ENCODE peak calls at places on chromosome 21, in seven cellular contexts. F is small intestine; P is AG08396; Z is naive thymus-derived CD4-positive, alpha-beta T cell; W is hepatocyte; K is CMK; R is fibroblast of the conjunctiva. S is an unnamed sample.
A peak's percentile ranks its signal among the peaks of the same experiment; 100 is the strongest.

GRCh38 chr21:29300547-29301138 is 1.9 kb downstream of the BACH1 start:
- DNase-seq in F (no peak), P (no peak), Z (no peak), W (no peak), K (no peak), R (no peak), S (no peak)

GRCh38 chr21:42009018-42009830 is 936 bp downstream of the ZBTB21 start:
- DNase-seq in F (peak; percentile 43), P (peak; percentile 50), Z (peak; percentile 30), W (peak; percentile 80), K (no peak), R (no peak), S (peak; percentile 75)

GRCh38 chr21:45069085-45069484 is 5.3 kb upstream of the ADARB1 start:
- DNase-seq in F (no peak), P (no peak), Z (no peak), W (no peak), K (no peak), R (no peak), S (no peak)

GRCh38 chr21:42537106-42537742 is 23.6 kb downstream of the SLC37A1 start:
- DNase-seq in F (peak; percentile 29), P (no peak), Z (peak; percentile 42), W (no peak), K (no peak), R (no peak), S (peak; percentile 8)

GRCh38 chr21:26572668-26573381 is at the start of gene CYYR1:
- DNase-seq in F (no peak), P (no peak), Z (no peak), W (peak; percentile 50), K (no peak), R (no peak), S (peak; percentile 33)

GRCh38 chr21:41133896-41134522 is 34.0 kb upstream of the BACE2 start:
- DNase-seq in F (peak; percentile 43), P (peak; percentile 64), Z (no peak), W (peak; percentile 51), K (no peak), R (peak; percentile 31), S (peak; percentile 67)

GRCh38 chr21:41482321-41482720 is 25.6 kb downstream of the TMPRSS2 start:
- DNase-seq in F (no peak), P (no peak), Z (no peak), W (no peak), K (no peak), R (no peak), S (peak; percentile 21)

GRCh38 chr21:45423968-45424853 is 19.2 kb downstream of the COL18A1 start:
- DNase-seq in F (no peak), P (no peak), Z (no peak), W (no peak), K (no peak), R (no peak), S (no peak)

GRCh38 chr21:45074048-45074817 is at the start of gene ADARB1:
- DNase-seq in F (peak; percentile 42), P (peak; percentile 92), Z (peak; percentile 72), W (peak; percentile 87), K (peak; percentile 55), R (no peak), S (peak; percentile 87)

GRCh38 chr21:27425574-27425973 is 458.7 kb upstream of the ADAMTS5 start:
- DNase-seq in F (no peak), P (no peak), Z (no peak), W (no peak), K (no peak), R (no peak), S (peak; percentile 36)

GRCh38 chr21:36321325-36322082 is 1.5 kb downstream of the MORC3 start:
- DNase-seq in F (peak; percentile 33), P (peak; percentile 13), Z (peak; percentile 16), W (peak; percentile 13), K (peak; percentile 68), R (no peak), S (peak; percentile 55)

GRCh38 chr21:45923146-45923545 is 58.4 kb upstream of the COL6A1 start:
- DNase-seq in F (peak; percentile 5), P (peak; percentile 91), Z (peak; percentile 83), W (peak; percentile 86), K (peak; percentile 33), R (peak; percentile 59), S (peak; percentile 94)

GRCh38 chr21:46538262-46538661 is 66.6 kb downstream of the S100B start:
- DNase-seq in F (no peak), P (no peak), Z (no peak), W (no peak), K (no peak), R (no peak), S (no peak)

GRCh38 chr21:27480841-27481261 is 514.0 kb upstream of the ADAMTS5 start:
- DNase-seq in F (no peak), P (peak; percentile 42), Z (no peak), W (no peak), K (no peak), R (no peak), S (peak; percentile 33)

GRCh38 chr21:31158789-31159581 is 120.7 kb upstream of the KRTAP19-8 start:
- DNase-seq in F (no peak), P (no peak), Z (peak; percentile 74), W (no peak), K (no peak), R (no peak), S (peak; percentile 23)

GRCh38 chr21:42784896-42785451 is 94.4 kb downstream of the WDR4 start:
- DNase-seq in F (no peak), P (no peak), Z (no peak), W (no peak), K (no peak), R (no peak), S (no peak)

GRCh38 chr21:29939859-29940245 is at the start of gene GRIK1:
- DNase-seq in F (no peak), P (no peak), Z (no peak), W (peak; percentile 39), K (no peak), R (no peak), S (peak; percentile 21)

GRCh38 chr21:29117372-29117955 is 13.0 kb upstream of the MAP3K7CL start:
- DNase-seq in F (no peak), P (no peak), Z (no peak), W (no peak), K (no peak), R (no peak), S (no peak)

GRCh38 chr21:38839683-38840286 is 34.1 kb downstream of the ETS2 start:
- DNase-seq in F (no peak), P (peak; percentile 40), Z (no peak), W (no peak), K (no peak), R (peak; percentile 93), S (peak; percentile 95)